ENCODE peak calls at places on chromosome 13, in four cellular contexts. One of them, this sample, is unnamed.

GRCh38 chr13:26991508-26992181 is 180.0 kb downstream of the USP12 start:
- DNase-seq in astrocyte of the spinal cord: no peak
- DNase-seq in BE2C: no peak
- DNase-seq in GM12865: no peak
- DNase-seq in this sample: no peak

GRCh38 chr13:94710881-94711560 is 1.3 kb downstream of the SOX21 start:
- DNase-seq in BE2C: peak
- DNase-seq in GM12865: peak
- DNase-seq in astrocyte of the spinal cord: peak
- DNase-seq in this sample: no peak

GRCh38 chr13:98482476-98483444 is 94.1 kb downstream of the STK24 start:
- DNase-seq in BE2C: no peak
- DNase-seq in GM12865: peak
- DNase-seq in astrocyte of the spinal cord: peak
- DNase-seq in this sample: peak

GRCh38 chr13:75739244-75739868 is 103.2 kb downstream of the LMO7 start:
- DNase-seq in GM12865: peak
- DNase-seq in astrocyte of the spinal cord: no peak
- DNase-seq in BE2C: no peak
- DNase-seq in this sample: no peak

GRCh38 chr13:83677985-83678384 is 204.3 kb downstream of the SLITRK1 start:
- DNase-seq in BE2C: no peak
- DNase-seq in GM12865: no peak
- DNase-seq in astrocyte of the spinal cord: no peak
- DNase-seq in this sample: no peak

GRCh38 chr13:31172001-31172400 is 10.3 kb upstream of the HSPH1 start:
- DNase-seq in GM12865: no peak
- DNase-seq in astrocyte of the spinal cord: no peak
- DNase-seq in BE2C: no peak
- DNase-seq in this sample: peak

GRCh38 chr13:112720814-112721197 is 31.0 kb downstream of the ATP11A start:
- DNase-seq in astrocyte of the spinal cord: no peak
- DNase-seq in GM12865: no peak
- DNase-seq in BE2C: no peak
- DNase-seq in this sample: no peak

GRCh38 chr13:72565893-72566292 is 161.5 kb downstream of the MZT1 start:
- DNase-seq in BE2C: peak
- DNase-seq in astrocyte of the spinal cord: peak
- DNase-seq in GM12865: peak
- DNase-seq in this sample: peak

GRCh38 chr13:94009696-94010095 is 469.8 kb downstream of the DCT start:
- DNase-seq in BE2C: no peak
- DNase-seq in GM12865: no peak
- DNase-seq in astrocyte of the spinal cord: peak
- DNase-seq in this sample: peak

GRCh38 chr13:113815151-113816058 is 48.5 kb downstream of the GAS6 start:
- DNase-seq in astrocyte of the spinal cord: no peak
- DNase-seq in GM12865: peak
- DNase-seq in BE2C: no peak
- DNase-seq in this sample: no peak
- H3K4me3 ChIP-seq in astrocyte of the spinal cord: no peak
- H3K4me3 ChIP-seq in GM12865: peak
- H3K4me3 ChIP-seq in BE2C: no peak
- H3K4me3 ChIP-seq in this sample: no peak

GRCh38 chr13:51734786-51735185 is 69.2 kb downstream of the DHRS12 start:
- DNase-seq in astrocyte of the spinal cord: peak
- DNase-seq in GM12865: no peak
- DNase-seq in BE2C: no peak
- DNase-seq in this sample: peak

GRCh38 chr13:51729853-51730553 is 74.0 kb downstream of the DHRS12 start:
- DNase-seq in astrocyte of the spinal cord: peak
- DNase-seq in BE2C: no peak
- DNase-seq in GM12865: no peak
- DNase-seq in this sample: peak

GRCh38 chr13:51730927-51731326 is 73.0 kb downstream of the DHRS12 start:
- DNase-seq in BE2C: no peak
- DNase-seq in astrocyte of the spinal cord: no peak
- DNase-seq in GM12865: no peak
- DNase-seq in this sample: no peak

GRCh38 chr13:51731759-51732158 is 72.2 kb downstream of the DHRS12 start:
- DNase-seq in astrocyte of the spinal cord: peak
- DNase-seq in GM12865: no peak
- DNase-seq in BE2C: no peak
- DNase-seq in this sample: peak

DNA sequence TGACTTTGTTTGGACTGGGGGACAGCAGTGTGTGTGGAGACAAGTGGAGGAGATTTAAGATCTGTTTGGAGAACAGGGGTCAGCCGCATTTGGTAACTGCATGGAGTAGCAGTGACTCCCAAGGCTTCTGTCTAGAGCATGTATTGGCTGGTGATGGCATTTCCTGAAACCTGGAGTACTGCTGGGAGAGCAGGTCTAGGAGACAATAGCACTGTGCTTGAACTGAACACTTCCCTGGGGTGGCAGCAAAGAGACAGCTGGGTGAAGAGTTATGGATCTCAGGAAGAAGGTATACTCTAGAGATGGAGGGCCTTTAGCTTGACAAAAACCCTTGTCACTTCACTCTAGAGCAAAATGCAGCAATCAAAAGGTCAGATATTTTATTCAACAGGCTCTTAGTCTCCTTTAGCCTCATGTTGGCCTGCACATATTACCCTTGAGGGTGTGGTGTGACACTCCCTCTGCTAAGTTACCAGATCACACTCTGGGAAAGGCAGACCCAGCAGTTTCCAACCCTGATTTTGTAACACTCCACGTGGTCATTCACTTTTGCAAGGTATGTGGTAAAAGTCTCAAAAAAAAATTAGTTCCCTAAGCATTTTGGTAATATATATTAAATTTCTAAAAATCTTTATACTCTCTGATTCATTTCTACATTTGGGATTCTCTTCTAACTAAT is 70.2 kb downstream of the DHRS12 start:
- DNase-seq in astrocyte of the spinal cord: no peak
- DNase-seq in GM12865: no peak
- DNase-seq in BE2C: no peak
- DNase-seq in this sample: peak
- TF ChIP-seq CTCF in astrocyte of the spinal cord: no peak
- TF ChIP-seq CTCF in GM12865: no peak
- TF ChIP-seq CTCF in BE2C: peak
- TF ChIP-seq CTCF in this sample: no peak

GRCh38 chr13:58949646-58950045 is 1214.1 kb downstream of the DIAPH3 start:
- DNase-seq in BE2C: peak
- DNase-seq in GM12865: no peak
- DNase-seq in astrocyte of the spinal cord: no peak
- DNase-seq in this sample: no peak

GRCh38 chr13:58950911-58951310 is 1212.8 kb downstream of the DIAPH3 start:
- DNase-seq in astrocyte of the spinal cord: no peak
- DNase-seq in BE2C: no peak
- DNase-seq in GM12865: no peak
- DNase-seq in this sample: no peak

GRCh38 chr13:58955546-58956385 is 1208.0 kb downstream of the DIAPH3 start:
- DNase-seq in astrocyte of the spinal cord: no peak
- DNase-seq in BE2C: no peak
- DNase-seq in GM12865: peak
- DNase-seq in this sample: no peak

DNA sequence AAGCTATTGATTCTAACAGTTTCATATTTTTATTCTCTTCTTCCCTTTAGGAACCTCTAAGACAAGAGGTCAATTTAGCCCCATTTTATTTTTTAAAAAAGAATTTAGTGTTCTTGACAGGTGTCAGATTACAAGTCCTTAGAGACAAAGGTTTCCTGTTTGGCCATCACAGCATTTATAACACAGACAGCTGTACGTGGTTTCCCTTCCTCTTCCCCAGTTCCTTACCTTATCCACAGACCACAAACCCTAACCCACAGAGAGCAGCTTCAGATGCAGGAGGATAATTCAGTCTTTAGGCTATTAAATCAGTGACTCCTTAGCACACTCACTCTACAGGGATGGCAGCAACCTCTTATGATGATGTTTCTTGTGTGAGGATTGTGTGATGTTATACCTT is 1210.1 kb downstream of the DIAPH3 start:
- DNase-seq in GM12865: peak
- DNase-seq in BE2C: no peak
- DNase-seq in astrocyte of the spinal cord: peak
- DNase-seq in this sample: no peak
- H3K4me3 ChIP-seq in GM12865: no peak
- H3K4me3 ChIP-seq in BE2C: no peak
- H3K4me3 ChIP-seq in astrocyte of the spinal cord: no peak
- H3K4me3 ChIP-seq in this sample: no peak

GRCh38 chr13:78131811-78132210 is 213.2 kb upstream of the EDNRB start:
- DNase-seq in GM12865: no peak
- DNase-seq in astrocyte of the spinal cord: no peak
- DNase-seq in BE2C: no peak
- DNase-seq in this sample: peak
- TF ChIP-seq CTCF in GM12865: peak
- TF ChIP-seq CTCF in astrocyte of the spinal cord: peak
- TF ChIP-seq CTCF in BE2C: peak
- TF ChIP-seq CTCF in this sample: peak

GRCh38 chr13:32530841-32531253 is 7.7 kb downstream of the N4BP2L2 start:
- DNase-seq in BE2C: no peak
- DNase-seq in astrocyte of the spinal cord: peak
- DNase-seq in GM12865: peak
- DNase-seq in this sample: peak
- H3K4me3 ChIP-seq in BE2C: no peak
- H3K4me3 ChIP-seq in astrocyte of the spinal cord: no peak
- H3K4me3 ChIP-seq in GM12865: peak
- H3K4me3 ChIP-seq in this sample: no peak

GRCh38 chr13:52670726-52671125 is 18.1 kb downstream of the SUGT1 start:
- DNase-seq in astrocyte of the spinal cord: no peak
- DNase-seq in GM12865: no peak
- DNase-seq in BE2C: no peak
- DNase-seq in this sample: no peak

GRCh38 chr13:52664269-52664668 is 11.6 kb downstream of the SUGT1 start:
- DNase-seq in BE2C: no peak
- DNase-seq in astrocyte of the spinal cord: no peak
- DNase-seq in GM12865: no peak
- DNase-seq in this sample: no peak

GRCh38 chr13:52665325-52665724 is 12.7 kb downstream of the SUGT1 start:
- DNase-seq in astrocyte of the spinal cord: peak
- DNase-seq in GM12865: peak
- DNase-seq in BE2C: peak
- DNase-seq in this sample: peak

DNA sequence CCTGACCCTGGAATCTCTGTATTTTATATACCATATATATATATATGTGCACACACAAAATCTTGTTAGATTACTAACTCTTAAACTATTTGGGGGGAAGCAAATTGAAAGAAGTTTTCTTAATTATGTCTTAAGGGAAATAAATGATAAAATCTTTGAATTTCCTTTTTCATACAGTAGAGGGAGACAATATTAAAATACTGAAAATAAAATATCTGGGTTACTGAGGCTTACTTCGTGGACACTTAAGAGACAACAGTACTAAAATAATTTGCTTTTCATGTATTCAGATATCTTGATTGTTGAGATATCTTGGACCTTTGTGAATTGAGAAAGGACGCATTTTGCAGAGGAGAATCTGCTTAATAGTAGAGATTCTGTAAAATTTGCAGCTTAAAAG is 17.0 kb downstream of the SUGT1 start:
- DNase-seq in GM12865: no peak
- DNase-seq in BE2C: no peak
- DNase-seq in astrocyte of the spinal cord: no peak
- DNase-seq in this sample: no peak
- TF ChIP-seq CTCF in GM12865: no peak
- TF ChIP-seq CTCF in BE2C: no peak
- TF ChIP-seq CTCF in astrocyte of the spinal cord: no peak
- TF ChIP-seq CTCF in this sample: no peak

GRCh38 chr13:23160241-23161175 is 20.3 kb upstream of the SGCG start:
- DNase-seq in astrocyte of the spinal cord: no peak
- DNase-seq in GM12865: no peak
- DNase-seq in BE2C: no peak
- DNase-seq in this sample: no peak

GRCh38 chr13:23159587-23160240 is 21.1 kb upstream of the SGCG start:
- DNase-seq in astrocyte of the spinal cord: no peak
- DNase-seq in GM12865: no peak
- DNase-seq in BE2C: no peak
- DNase-seq in this sample: no peak

GRCh38 chr13:23159205-23159586 is 21.6 kb upstream of the SGCG start:
- DNase-seq in astrocyte of the spinal cord: no peak
- DNase-seq in GM12865: peak
- DNase-seq in BE2C: peak
- DNase-seq in this sample: peak

GRCh38 chr13:23161176-23161825 is 19.5 kb upstream of the SGCG start:
- DNase-seq in GM12865: no peak
- DNase-seq in BE2C: no peak
- DNase-seq in astrocyte of the spinal cord: no peak
- DNase-seq in this sample: no peak
- H3K4me3 ChIP-seq in GM12865: no peak
- H3K4me3 ChIP-seq in BE2C: no peak
- H3K4me3 ChIP-seq in astrocyte of the spinal cord: no peak
- H3K4me3 ChIP-seq in this sample: no peak

GRCh38 chr13:110714798-110715394 is 1.4 kb downstream of the ING1 start:
- DNase-seq in astrocyte of the spinal cord: peak
- DNase-seq in GM12865: no peak
- DNase-seq in BE2C: peak
- DNase-seq in this sample: peak
- TF ChIP-seq CTCF in astrocyte of the spinal cord: peak
- TF ChIP-seq CTCF in GM12865: no peak
- TF ChIP-seq CTCF in BE2C: no peak
- TF ChIP-seq CTCF in this sample: no peak

DNA sequence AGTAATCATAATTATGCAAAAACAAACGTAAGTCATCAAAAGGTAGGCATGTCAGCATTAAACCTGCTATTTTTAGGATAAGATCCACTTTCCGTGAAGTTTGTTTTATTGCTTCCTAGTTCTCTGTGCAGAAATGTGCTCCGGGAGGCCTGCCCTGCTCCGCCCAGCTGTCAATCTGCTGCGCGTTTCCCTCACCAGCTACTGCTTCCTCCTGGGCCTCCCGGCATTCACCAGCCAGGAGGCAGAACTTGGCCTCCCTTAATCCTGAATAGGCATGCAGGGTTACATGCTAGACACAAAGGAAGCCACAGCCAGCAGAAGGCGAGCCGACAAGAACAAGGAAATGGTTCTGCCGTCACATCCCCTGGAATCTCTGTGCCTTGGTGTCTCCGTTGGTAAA is 386.2 kb downstream of the IRS2 start:
- DNase-seq in astrocyte of the spinal cord: no peak
- DNase-seq in BE2C: peak
- DNase-seq in GM12865: no peak
- DNase-seq in this sample: no peak
- H3K4me3 ChIP-seq in astrocyte of the spinal cord: no peak
- H3K4me3 ChIP-seq in BE2C: peak
- H3K4me3 ChIP-seq in GM12865: no peak
- H3K4me3 ChIP-seq in this sample: no peak